ENCODE peak calls at places on chromosomes 2 and 18, in four cellular contexts. R, A, X and N are unnamed samples.

GRCh38 chr2:28429636-28430376 is 37.1 kb downstream of the FOSL2 start:
- DNase-seq in A (no peak), X (no peak), R (no peak), N (peak)

GRCh38 chr2:11708106-11708505 is 38.1 kb upstream of the NTSR2 start:
- DNase-seq in A (no peak), X (no peak), R (no peak), N (peak)

GRCh38 chr2:219451626-219452360 is 17.1 kb downstream of the SPEG start:
- DNase-seq in R (no peak), X (peak), A (no peak), N (no peak)

GRCh38 chr2:62597323-62597722 is 91.3 kb upstream of the TMEM17 start:
- DNase-seq in R (no peak), X (no peak), A (no peak), N (no peak)

GRCh38 chr18:40877096-40877495 is 1077.9 kb upstream of the PIK3C3 start:
- DNase-seq in A (no peak), X (no peak), R (no peak), N (no peak)

GRCh38 chr2:37377187-37377532 is 32.7 kb downstream of the QPCT start:
- DNase-seq in R (peak), A (no peak), X (no peak), N (peak)

GRCh38 chr18:75544051-75544481 is 116.6 kb upstream of the SMIM21 start:
- DNase-seq in X (no peak), A (no peak), R (no peak), N (no peak)

GRCh38 chr18:3508576-3509559 is 58.9 kb downstream of the TGIF1 start:
- DNase-seq in R (no peak), X (no peak), A (no peak), N (no peak)

GRCh38 chr2:77086478-77086877 is 435.7 kb downstream of the LRRTM4 start:
- DNase-seq in X (no peak), R (no peak), A (no peak), N (no peak)

GRCh38 chr2:74242354-74243071 is 44.1 kb downstream of the MTHFD2 start:
- DNase-seq in X (no peak), R (no peak), A (no peak), N (no peak)

GRCh38 chr2:45930396-45930792 is 278.9 kb downstream of the PRKCE start:
- DNase-seq in X (no peak), A (no peak), R (no peak), N (no peak)

GRCh38 chr2:19987936-19988335 is 2.0 kb downstream of the WDR35 start:
- DNase-seq in A (no peak), R (no peak), X (no peak), N (no peak)

GRCh38 chr2:146312899-146313298 is 1531.9 kb upstream of the ACVR2A start:
- DNase-seq in X (no peak), R (no peak), A (no peak), N (no peak)

GRCh38 chr2:40034198-40034597 is 255.1 kb upstream of the THUMPD2 start:
- DNase-seq in A (no peak), X (no peak), R (no peak), N (no peak)

GRCh38 chr2:30371772-30372373 is 75.2 kb upstream of the LCLAT1 start:
- DNase-seq in X (no peak), R (no peak), A (no peak), N (peak)

GRCh38 chr2:158650646-158651357 is 144.3 kb upstream of the DAPL1 start:
- DNase-seq in R (no peak), A (no peak), X (no peak), N (no peak)

GRCh38 chr2:132515010-132515409 is 98.4 kb downstream of the GPR39 start:
- DNase-seq in A (no peak), R (no peak), X (no peak), N (no peak)

GRCh38 chr2:42367835-42368234 is 6.8 kb upstream of the COX7A2L start:
- DNase-seq in R (no peak), A (no peak), X (no peak), N (no peak)

GRCh38 chr2:182949572-182950189 is 83.2 kb upstream of the FRZB start:
- DNase-seq in R (peak), X (peak), A (no peak), N (no peak)

GRCh38 chr2:176161041-176161785 is 4.1 kb downstream of the HOXD3 start:
- DNase-seq in X (no peak), A (no peak), R (no peak), N (no peak)

GRCh38 chr18:1438458-1438910 is 533.8 kb downstream of the ADCYAP1 start:
- DNase-seq in R (no peak), X (no peak), A (no peak), N (no peak)

GRCh38 chr2:39991298-39991697 is 212.2 kb upstream of the THUMPD2 start:
- DNase-seq in R (no peak), A (no peak), X (no peak), N (no peak)

GRCh38 chr2:60553992-60554648 is 666 bp upstream of the BCL11A start:
- DNase-seq in X (peak), R (peak), A (no peak), N (no peak)

GRCh38 chr2:19871836-19872235 is 29.9 kb downstream of the TTC32 start:
- DNase-seq in X (no peak), R (no peak), A (no peak), N (peak)

GRCh38 chr2:36824281-36824680 is 127.8 kb downstream of the VIT start:
- DNase-seq in A (no peak), X (no peak), R (no peak), N (no peak)

GRCh38 chr2:169824373-169825333 is at the start of gene METTL5:
- DNase-seq in X (peak), R (peak), A (peak), N (peak)

GRCh38 chr2:177543007-177543760 is 150.6 kb downstream of the AGPS start:
- DNase-seq in X (no peak), A (no peak), R (no peak), N (no peak)

GRCh38 chr2:242031481-242032019 is 162.0 kb downstream of the RTP5 start:
- DNase-seq in R (peak), X (no peak), A (peak), N (no peak)

GRCh38 chr2:150885774-150886386 is 375.8 kb downstream of the RBM43 start:
- DNase-seq in R (no peak), A (no peak), X (no peak), N (no peak)

GRCh38 chr2:64260817-64261216 is 116.6 kb upstream of the PELI1 start:
- DNase-seq in A (no peak), X (peak), R (no peak), N (peak)

GRCh38 chr2:232779935-232780334 is 3.6 kb upstream of the KCNJ13 start:
- DNase-seq in X (no peak), R (no peak), A (no peak), N (no peak)

GRCh38 chr2:175807031-175807873 is 194.8 kb downstream of the LNPK start:
- DNase-seq in A (no peak), X (no peak), R (no peak), N (no peak)

GRCh38 chr2:25701801-25702200 is 28.4 kb upstream of the DTNB start:
- DNase-seq in X (no peak), R (no peak), A (no peak), N (no peak)

GRCh38 chr18:43031169-43031568 is 84.3 kb downstream of the RIT2 start:
- DNase-seq in A (no peak), X (no peak), R (no peak), N (no peak)

GRCh38 chr2:12087671-12088380 is 341.4 kb downstream of the LPIN1 start:
- DNase-seq in X (no peak), R (peak), A (no peak), N (no peak)

GRCh38 chr2:121974919-121975654 is 219.6 kb downstream of the TSN start:
- DNase-seq in R (peak), X (peak), A (peak), N (no peak)

GRCh38 chr2:135424849-135425248 is 106.2 kb downstream of the ZRANB3 start:
- DNase-seq in R (no peak), A (no peak), X (no peak), N (no peak)

GRCh38 chr2:177670791-177671528 is 278.4 kb downstream of the AGPS start:
- DNase-seq in R (no peak), X (no peak), A (no peak), N (no peak)

GRCh38 chr2:36577884-36578283 is 20.1 kb downstream of the FEZ2 start:
- DNase-seq in R (no peak), A (no peak), X (no peak), N (no peak)